ENCODE peak calls at places on chromosomes 2 and 18, in seven cellular contexts. V, J, U, L, F, R and B are unnamed samples.

GRCh38 chr2:9805435-9806297 is 37.6 kb upstream of the TAF1B start:
- DNase-seq in V (no peak), J (no peak), U (no peak), L (no peak), F (no peak), R (peak), B (no peak)

GRCh38 chr18:434410-434809 is 66.1 kb downstream of the COLEC12 start:
- DNase-seq in V (no peak), J (no peak), U (no peak), L (no peak), F (no peak), R (no peak), B (no peak)

GRCh38 chr2:47664817-47665216 is 118.1 kb upstream of the MSH6 start:
- DNase-seq in V (peak), J (no peak), U (no peak), L (no peak), F (no peak), R (no peak), B (peak)

GRCh38 chr18:72456802-72457201 is 87.3 kb downstream of the CBLN2 start:
- DNase-seq in V (no peak), J (no peak), U (no peak), L (no peak), F (no peak), R (no peak), B (no peak)

GRCh38 chr2:50225021-50225928 is 806.7 kb downstream of the NRXN1 start:
- DNase-seq in V (no peak), J (no peak), U (no peak), L (no peak), F (no peak), R (no peak), B (no peak)

GRCh38 chr2:20796374-20796791 is 26.5 kb downstream of the LDAH start:
- DNase-seq in V (no peak), J (no peak), U (peak), L (no peak), F (no peak), R (no peak), B (no peak)

GRCh38 chr2:240434728-240435456 is 571 bp upstream of the GPC1 start:
- DNase-seq in V (peak), J (peak), U (peak), L (no peak), F (peak), R (peak), B (peak)

GRCh38 chr2:37768491-37768925 is 97.1 kb upstream of the CDC42EP3 start:
- DNase-seq in V (no peak), J (peak), U (peak), L (no peak), F (no peak), R (no peak), B (peak)

GRCh38 chr2:28635251-28635650 is 116.4 kb upstream of the PPP1CB start:
- DNase-seq in V (no peak), J (no peak), U (no peak), L (no peak), F (no peak), R (no peak), B (no peak)

GRCh38 chr2:40400336-40400953 is 51.4 kb downstream of the SLC8A1 start:
- DNase-seq in V (no peak), J (no peak), U (no peak), L (no peak), F (no peak), R (no peak), B (no peak)

GRCh38 chr2:204313256-204313655 is 232.0 kb upstream of the PARD3B start:
- DNase-seq in V (no peak), J (no peak), U (no peak), L (no peak), F (no peak), R (no peak), B (no peak)

GRCh38 chr2:190984595-190984994 is 29.4 kb downstream of the STAT1 start:
- DNase-seq in V (no peak), J (no peak), U (no peak), L (no peak), F (no peak), R (no peak), B (no peak)

GRCh38 chr18:35933982-35934381 is 38.5 kb upstream of the RMP24 start:
- DNase-seq in V (no peak), J (no peak), U (peak), L (peak), F (peak), R (no peak), B (no peak)

GRCh38 chr2:221602938-221603337 is 30.8 kb upstream of the EPHA4 start:
- DNase-seq in V (no peak), J (no peak), U (no peak), L (no peak), F (no peak), R (no peak), B (no peak)

DNA sequence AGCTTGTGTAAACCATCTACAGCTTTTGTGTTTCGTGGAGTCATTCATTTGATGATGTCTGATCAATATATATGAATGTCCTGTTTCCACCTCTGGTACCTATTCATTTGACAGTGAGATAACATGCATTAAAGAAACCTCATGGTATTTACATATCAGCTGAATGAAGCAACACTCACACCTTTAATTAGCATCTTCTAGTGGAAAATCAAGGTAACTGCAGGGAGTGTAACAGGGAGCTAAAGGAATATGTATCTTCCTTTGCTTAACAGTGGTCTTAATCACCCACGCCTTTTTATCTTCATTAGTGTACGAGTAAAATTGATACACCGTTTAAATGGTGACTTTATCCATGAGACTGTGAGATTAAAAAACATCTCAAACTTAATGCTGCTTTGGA is 15.6 kb downstream of the SLC39A10 start:
- DNase-seq in V (no peak), J (no peak), U (no peak), L (no peak), F (no peak), R (no peak), B (no peak)
- TF ChIP-seq CTCF in V (no peak), J (no peak), U (no peak), L (peak), F (peak), R (no peak), B (no peak)

GRCh38 chr2:165114345-165114943 is 89.4 kb downstream of the SCN3A start:
- DNase-seq in V (no peak), J (no peak), U (peak), L (no peak), F (no peak), R (no peak), B (peak)
- TF ChIP-seq CTCF in V (no peak), J (no peak), U (no peak), L (no peak), F (no peak), R (no peak), B (no peak)

DNA sequence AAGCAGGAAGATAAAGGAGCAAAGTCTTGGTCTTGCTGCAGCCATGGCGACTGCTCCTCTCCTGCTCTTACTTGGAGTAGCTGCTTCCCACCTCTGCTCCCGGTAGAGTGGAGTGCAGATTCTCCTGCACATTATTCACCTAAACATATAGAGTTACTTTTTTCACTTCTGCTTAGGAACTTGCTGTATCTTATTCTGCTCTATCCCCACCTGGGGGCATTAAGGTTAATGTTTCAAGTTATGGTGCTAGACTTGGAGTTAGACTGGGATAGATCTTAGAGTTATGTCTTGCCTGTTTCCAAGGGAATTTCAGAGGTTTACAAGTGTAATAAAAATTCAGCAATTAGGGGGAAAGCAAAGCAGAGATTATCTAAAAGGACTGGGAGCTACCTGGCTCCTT is 144.2 kb downstream of the SETBP1 start:
- DNase-seq in V (no peak), J (no peak), U (no peak), L (no peak), F (no peak), R (no peak), B (no peak)
- TF ChIP-seq CTCF in V (no peak), J (no peak), U (no peak), L (no peak), F (no peak), R (no peak), B (no peak)

GRCh38 chr18:1663879-1664705 is 759.4 kb downstream of the ADCYAP1 start:
- DNase-seq in V (peak), J (peak), U (peak), L (peak), F (peak), R (peak), B (peak)
- TF ChIP-seq CTCF in V (no peak), J (peak), U (peak), L (peak), F (peak), R (peak), B (peak)